ENCODE peak calls at places on chromosome 14, in four cellular contexts. C, O, L and T are unnamed samples.

GRCh38 chr14:56422703-56423213 is 156.8 kb upstream of the TMEM260 start:
- DNase-seq in O (peak), C (peak), L (peak), T (peak)

GRCh38 chr14:35368993-35369392 is 35.6 kb downstream of the NFKBIA start:
- DNase-seq in C (no peak), L (no peak), O (no peak), T (no peak)

GRCh38 chr14:55131782-55132181 is 2.7 kb downstream of the LGALS3 start:
- DNase-seq in L (no peak), O (no peak), C (no peak), T (no peak)

GRCh38 chr14:84782902-84783301 is 747.0 kb upstream of the FLRT2 start:
- DNase-seq in L (no peak), C (no peak), O (no peak), T (no peak)

GRCh38 chr14:58151701-58152568 is at the start of gene ARMH4:
- DNase-seq in L (peak), C (peak), O (peak), T (peak)

GRCh38 chr14:32846821-32847220 is 91.9 kb upstream of the NPAS3 start:
- DNase-seq in C (no peak), L (no peak), O (no peak), T (no peak)

GRCh38 chr14:99595524-99595923 is 8.5 kb downstream of the CCDC85C start:
- DNase-seq in O (no peak), C (no peak), L (no peak), T (no peak)

GRCh38 chr14:102316746-102317563 is 2.6 kb upstream of the ZNF839 start:
- DNase-seq in L (peak), C (peak), O (peak), T (peak)

GRCh38 chr14:65776193-65776592 is 363.7 kb downstream of the FUT8 start:
- DNase-seq in L (no peak), C (no peak), O (no peak), T (no peak)

GRCh38 chr14:102893452-102893851 is 29.0 kb upstream of the AMN start:
- DNase-seq in C (no peak), O (no peak), L (no peak), T (no peak)

GRCh38 chr14:49975799-49976198 is 82.9 kb downstream of the ARF6 start:
- DNase-seq in O (no peak), C (no peak), L (no peak), T (no peak)

GRCh38 chr14:93960108-93960475 is 16.3 kb downstream of the ASB2 start:
- DNase-seq in C (no peak), O (no peak), L (no peak), T (no peak)

GRCh38 chr14:99039316-99040041 is 232.5 kb downstream of the BCL11B start:
- DNase-seq in O (no peak), L (no peak), C (no peak), T (no peak)

GRCh38 chr14:48792376-48793024 is 793.7 kb downstream of the RPS29 start:
- DNase-seq in C (no peak), O (peak), L (no peak), T (no peak)

GRCh38 chr14:47039336-47039735 is 387.8 kb upstream of the RPL10L start:
- DNase-seq in L (no peak), C (no peak), O (no peak), T (no peak)

DNA sequence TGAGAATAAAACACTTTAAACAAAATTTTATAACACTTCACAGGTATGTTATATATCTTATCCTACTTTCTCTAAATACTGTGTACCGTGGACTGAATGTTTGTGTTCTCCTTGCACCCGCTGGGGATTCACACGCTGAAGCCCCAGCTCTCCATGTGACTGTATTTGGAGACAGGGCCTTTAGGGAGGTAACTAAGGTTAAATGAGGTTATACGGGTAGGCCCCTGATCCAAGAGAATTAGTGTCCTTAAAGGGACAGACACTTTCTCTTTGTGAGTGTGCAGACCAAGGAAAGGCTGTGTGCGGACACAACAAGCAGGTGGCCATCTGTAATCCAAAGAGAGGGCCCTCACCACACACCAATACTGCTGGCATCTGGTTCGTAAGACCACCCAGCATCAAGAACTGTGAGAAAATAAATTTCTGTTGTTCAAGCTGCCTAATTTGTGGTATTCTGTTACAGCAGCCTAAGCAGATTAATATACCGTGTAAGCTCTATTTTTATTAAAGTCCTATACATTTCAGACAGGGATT is 70.1 kb upstream of the TTC7B start:
- DNase-seq in L (peak), C (no peak), O (no peak), T (no peak)
- TF ChIP-seq NR3C1 in L (no peak), C (no peak), O (no peak), T (no peak)

GRCh38 chr14:68631058-68631690 is 161.7 kb downstream of the ZFP36L1 start:
- DNase-seq in L (no peak), O (no peak), C (no peak), T (no peak)
- TF ChIP-seq NR3C1 in L (no peak), O (no peak), C (no peak), T (no peak)

DNA sequence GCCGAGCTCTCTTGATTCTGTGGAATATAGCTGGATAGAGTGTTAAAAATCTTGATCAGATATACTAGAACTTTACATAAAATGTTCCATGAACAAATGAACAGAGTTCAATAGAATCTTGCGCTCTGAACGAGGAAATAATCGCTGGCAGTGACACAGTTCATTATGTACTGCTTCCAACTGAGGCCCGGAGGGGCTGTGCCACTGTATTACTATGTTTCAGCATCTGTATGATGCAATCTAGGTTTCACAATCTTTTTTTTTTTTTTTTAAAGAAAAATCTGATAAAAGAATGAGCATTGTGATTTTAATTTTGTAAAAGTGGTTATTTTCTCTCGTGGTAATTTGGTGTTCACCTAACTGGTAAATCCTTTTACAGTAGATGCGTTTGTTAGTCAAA is 77.2 kb downstream of the FERMT2 start:
- DNase-seq in O (no peak), C (no peak), L (no peak), T (no peak)
- TF ChIP-seq NR3C1 in O (no peak), C (no peak), L (no peak), T (no peak)

GRCh38 chr14:70808023-70808401 is 1.3 kb downstream of the MAP3K9 start:
- DNase-seq in O (peak), C (peak), L (no peak), T (peak)
- TF ChIP-seq NR3C1 in O (no peak), C (no peak), L (no peak), T (no peak)

GRCh38 chr14:105475269-105475915 is 771 bp downstream of the CRIP2 start:
- DNase-seq in O (no peak), C (no peak), L (no peak), T (no peak)

GRCh38 chr14:105477659-105478623 is 3.3 kb downstream of the CRIP2 start:
- DNase-seq in L (peak), O (no peak), C (no peak), T (no peak)

GRCh38 chr14:105474478-105475268 is at the start of gene CRIP2:
- DNase-seq in O (no peak), L (peak), C (peak), T (no peak)

GRCh38 chr14:105476937-105477658 is 2.5 kb downstream of the CRIP2 start:
- DNase-seq in O (no peak), L (no peak), C (no peak), T (no peak)

GRCh38 chr14:105475916-105476845 is 1.6 kb downstream of the CRIP2 start:
- DNase-seq in C (no peak), L (no peak), O (peak), T (no peak)
- TF ChIP-seq NR3C1 in C (no peak), L (no peak), O (no peak), T (no peak)

GRCh38 chr14:100845341-100845740 is 19.4 kb downstream of the MEG3 start:
- DNase-seq in L (no peak), C (no peak), O (no peak), T (no peak)
- TF ChIP-seq NR3C1 in L (no peak), C (no peak), O (no peak), T (no peak)

DNA sequence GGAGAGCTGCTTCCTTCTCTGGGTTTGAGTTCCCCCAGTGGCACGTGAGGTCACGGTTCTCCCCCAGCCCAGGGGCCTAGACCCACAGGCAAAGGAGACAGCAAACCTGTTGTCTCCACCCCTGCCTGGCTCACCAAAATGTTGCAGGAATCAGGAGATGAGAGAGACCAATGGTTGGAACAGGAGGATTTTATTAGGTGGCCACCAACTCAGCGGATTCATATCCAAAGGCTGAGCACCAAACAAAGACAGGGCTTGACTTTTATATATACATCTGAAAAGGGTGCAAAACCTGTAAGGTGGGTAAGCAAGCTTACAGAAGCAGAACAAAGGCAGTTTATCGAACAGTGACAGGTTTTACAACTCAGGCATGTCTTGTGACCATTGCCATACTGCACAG is 9.2 kb upstream of the ADAM21 start:
- DNase-seq in C (no peak), L (no peak), O (no peak), T (no peak)
- TF ChIP-seq NR3C1 in C (no peak), L (no peak), O (no peak), T (no peak)

DNA sequence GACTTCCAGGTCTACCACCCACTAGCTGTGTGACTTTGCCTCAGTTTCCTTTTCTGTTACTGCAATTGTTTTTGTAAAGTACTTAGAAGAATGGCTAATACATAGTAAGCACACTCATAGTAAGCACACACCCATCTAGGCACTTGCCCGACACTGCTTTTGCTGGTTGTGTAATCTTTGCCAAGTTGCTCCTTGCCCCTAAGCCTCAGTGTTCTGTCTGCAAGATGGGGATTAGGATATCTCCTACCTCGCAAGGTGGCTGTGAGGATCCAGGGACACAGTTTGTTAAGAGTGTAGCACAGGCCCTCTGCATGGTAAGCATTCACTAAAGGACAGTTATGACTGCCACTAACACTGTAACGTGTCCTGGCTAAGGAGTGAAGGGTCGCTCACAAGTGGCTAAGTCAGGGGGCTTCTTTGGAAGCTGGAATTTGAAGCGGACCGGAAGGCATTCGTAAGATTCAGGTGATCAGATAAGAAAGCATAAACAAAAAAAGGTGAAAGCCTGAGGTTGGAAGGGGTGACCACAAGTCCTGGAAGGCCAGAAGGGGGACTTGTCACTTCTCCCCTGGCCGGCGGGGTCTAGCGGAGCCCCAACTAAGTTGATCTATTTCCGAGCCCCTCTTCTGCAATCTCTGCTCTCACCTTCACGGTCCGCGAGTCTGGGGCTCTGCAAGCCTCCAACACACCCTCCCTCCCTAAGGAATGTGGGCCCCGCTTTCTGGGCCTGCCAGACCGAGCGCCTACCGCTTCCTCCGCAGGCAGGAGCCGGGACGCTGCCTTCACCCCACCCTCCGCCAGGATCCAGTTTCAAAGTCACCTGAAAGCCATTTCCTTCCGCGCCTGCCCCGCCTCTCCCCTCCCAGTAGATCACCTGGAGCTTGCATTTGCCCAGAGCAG is 1.5 kb upstream of the PLEKHG3 start:
- DNase-seq in C (no peak), L (no peak), O (no peak), T (peak)
- TF ChIP-seq NR3C1 in C (no peak), L (no peak), O (no peak), T (no peak)

DNA sequence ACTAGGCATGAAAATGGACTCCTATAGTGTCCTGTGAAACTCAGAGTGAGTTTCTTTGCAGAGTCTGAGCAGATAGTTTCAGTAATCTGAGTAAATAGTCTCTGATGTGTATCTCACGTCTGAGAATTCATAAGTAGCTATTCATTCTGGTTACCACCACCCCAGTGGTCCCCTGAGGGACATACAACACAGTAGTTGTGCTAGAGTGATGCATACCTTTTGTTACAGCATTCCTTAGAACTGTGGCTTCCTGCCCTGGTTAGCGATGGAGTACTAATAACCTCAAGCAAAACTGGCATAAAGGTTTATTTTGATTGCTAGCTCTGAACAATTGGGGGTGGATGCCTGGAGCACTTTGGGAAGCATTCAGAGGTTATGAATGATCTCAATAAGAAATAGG is 114.7 kb downstream of the DAAM1 start:
- DNase-seq in C (no peak), O (no peak), L (no peak), T (no peak)
- TF ChIP-seq NR3C1 in C (no peak), O (no peak), L (no peak), T (no peak)

GRCh38 chr14:92625213-92625612 is 111.6 kb downstream of the RIN3 start:
- DNase-seq in C (peak), L (no peak), O (no peak), T (no peak)
- TF ChIP-seq NR3C1 in C (no peak), L (no peak), O (no peak), T (no peak)